ENCODE peak calls at places on chromosomes 6 and 20, in nine cellular contexts. P is A549, O is HepG2, X is stomach, E is breast epithelium, D is prostate gland, K is IMR-90, U is ovary, V is heart left ventricle. T is an unnamed sample. For H3K9me3, the result is how much of the 10 kb centered on the place peaks cover.

GRCh38 chr6:30721198-30722024 is 1.3 kb downstream of the TUBB start:
- DNase-seq in P (no peak), O (peak), X (peak), E (peak), D (peak), K (peak), U (peak), V (peak), T (peak)

GRCh38 chr6:21587925-21588811 is 5.4 kb upstream of the SOX4 start:
- DNase-seq in P (peak), O (peak), X (peak), E (peak), D (peak), K (peak), U (peak), V (peak), T (peak)

GRCh38 chr6:11974089-11974488 is 38.0 kb upstream of the HIVEP1 start:
- DNase-seq in P (no peak), O (no peak), X (no peak), E (no peak), D (no peak), K (peak), U (no peak), V (no peak), T (no peak)

GRCh38 chr6:105135056-105135455 is 44.8 kb downstream of the POPDC3 start:
- DNase-seq in P (peak), O (peak), X (no peak), E (no peak), D (no peak), K (peak), U (no peak), V (peak), T (no peak)

GRCh38 chr6:19802656-19803055 is 34.5 kb upstream of the ID4 start:
- DNase-seq in P (no peak), O (no peak), X (no peak), E (no peak), D (no peak), K (no peak), U (no peak), V (no peak), T (no peak)

GRCh38 chr20:45970646-45971424 is 1.2 kb downstream of the ZNF335 start:
- DNase-seq in P (no peak), O (no peak), X (peak), E (peak), D (no peak), K (peak), U (no peak), V (no peak), T (peak)

GRCh38 chr6:158654960-158655485 is 5.2 kb downstream of the SYTL3 start:
- DNase-seq in P (no peak), O (no peak), X (no peak), E (no peak), D (no peak), K (peak), U (no peak), V (no peak), T (no peak)

GRCh38 chr6:135640449-135641111 is 143.0 kb upstream of the AHI1 start:
- DNase-seq in P (no peak), O (no peak), X (no peak), E (no peak), D (no peak), K (peak), U (no peak), V (no peak), T (no peak)

GRCh38 chr6:16049178-16049577 is 79.7 kb upstream of the MYLIP start:
- DNase-seq in P (no peak), O (no peak), X (no peak), E (no peak), D (no peak), K (no peak), U (no peak), V (no peak), T (no peak)

GRCh38 chr6:46909371-46909770 is 12.4 kb downstream of the ADGRF5 start:
- DNase-seq in P (no peak), O (no peak), X (no peak), E (no peak), D (no peak), K (no peak), U (no peak), V (no peak), T (no peak)

GRCh38 chr20:7657569-7657968 is 282.7 kb downstream of the HAO1 start:
- DNase-seq in P (no peak), O (no peak), X (no peak), E (no peak), D (no peak), K (no peak), U (no peak), V (no peak), T (no peak)

GRCh38 chr6:69758214-69758613 is 38.6 kb downstream of the LMBRD1 start:
- DNase-seq in P (no peak), O (no peak), X (no peak), E (no peak), D (no peak), K (no peak), U (no peak), V (no peak), T (no peak)

GRCh38 chr6:122322824-122323223 is 76.6 kb upstream of the HSF2 start:
- DNase-seq in P (no peak), O (no peak), X (no peak), E (no peak), D (no peak), K (peak), U (no peak), V (no peak), T (no peak)

GRCh38 chr6:108565091-108565766 is 4.5 kb downstream of the FOXO3 start:
- DNase-seq in P (no peak), O (no peak), X (no peak), E (no peak), D (no peak), K (no peak), U (no peak), V (no peak), T (no peak)

GRCh38 chr6:90478789-90479602 is 107.9 kb downstream of the MAP3K7 start:
- DNase-seq in P (peak), O (peak), X (peak), E (peak), D (peak), K (peak), U (peak), V (peak), T (peak)

GRCh38 chr6:153625089-153625488 is 414.0 kb upstream of the OPRM1 start:
- DNase-seq in P (no peak), O (no peak), X (no peak), E (no peak), D (no peak), K (no peak), U (no peak), V (no peak), T (peak)

GRCh38 chr6:141242957-141243356 is 889.8 kb upstream of the GJE1 start:
- DNase-seq in P (no peak), O (no peak), X (no peak), E (no peak), D (no peak), K (no peak), U (no peak), V (no peak), T (no peak)

GRCh38 chr20:19654906-19655305 is 103.2 kb upstream of the RIN2 start:
- DNase-seq in P (no peak), O (no peak), X (no peak), E (no peak), D (no peak), K (no peak), U (no peak), V (no peak), T (no peak)

GRCh38 chr6:68967549-68968300 is 332.6 kb downstream of the ADGRB3 start:
- DNase-seq in P (peak), O (peak), X (peak), E (peak), D (peak), K (peak), U (peak), V (peak), T (peak)

GRCh38 chr6:127518710-127519468 is at the start of gene MTCL3:
- DNase-seq in P (peak), O (no peak), X (no peak), E (no peak), D (no peak), K (peak), U (no peak), V (no peak), T (no peak)

GRCh38 chr6:33991610-33992009 is 154.3 kb downstream of the GRM4 start:
- DNase-seq in P (no peak), O (no peak), X (no peak), E (no peak), D (no peak), K (no peak), U (no peak), V (no peak), T (no peak)

GRCh38 chr6:139605350-139605749 is 230.9 kb upstream of the CITED2 start:
- DNase-seq in P (no peak), O (no peak), X (no peak), E (no peak), D (no peak), K (peak), U (no peak), V (no peak), T (no peak)

GRCh38 chr6:45608252-45608911 is 230.6 kb upstream of the SUPT3H start:
- DNase-seq in P (no peak), O (no peak), X (no peak), E (no peak), D (no peak), K (peak), U (no peak), V (no peak), T (no peak)

GRCh38 chr20:14219801-14220461 is 117.5 kb downstream of the FLRT3 start:
- DNase-seq in P (peak), O (no peak), X (no peak), E (no peak), D (no peak), K (no peak), U (no peak), V (peak), T (no peak)

GRCh38 chr20:37841991-37842390 is 60.9 kb upstream of the VSTM2L start:
- DNase-seq in P (no peak), O (no peak), X (no peak), E (no peak), D (no peak), K (no peak), U (no peak), V (no peak), T (no peak)

GRCh38 chr6:1424306-1424927 is 35.0 kb downstream of the FOXF2 start:
- DNase-seq in P (peak), O (peak), X (peak), E (no peak), D (peak), K (peak), U (no peak), V (no peak), T (peak)

GRCh38 chr6:166419268-166419667 is 36.5 kb upstream of the MPC1 start:
- DNase-seq in P (no peak), O (no peak), X (no peak), E (no peak), D (no peak), K (peak), U (peak), V (no peak), T (no peak)

GRCh38 chr6:158926429-158926828 is 73.6 kb downstream of the RSPH3 start:
- DNase-seq in P (no peak), O (peak), X (no peak), E (no peak), D (no peak), K (peak), U (no peak), V (no peak), T (no peak)

GRCh38 chr20:44586289-44586911 is 4.0 kb downstream of the PKIG start:
- DNase-seq in P (no peak), O (no peak), X (no peak), E (no peak), D (no peak), K (no peak), U (no peak), V (no peak), T (no peak)

GRCh38 chr6:41341580-41341979 is 6.2 kb downstream of the NCR2 start:
- DNase-seq in P (no peak), O (no peak), X (no peak), E (no peak), D (no peak), K (no peak), U (no peak), V (no peak), T (no peak)

GRCh38 chr6:10194816-10195639 is 219.8 kb downstream of the TFAP2A start:
- DNase-seq in P (no peak), O (no peak), X (no peak), E (no peak), D (no peak), K (no peak), U (no peak), V (no peak), T (no peak)

GRCh38 chr20:62159835-62160234 is 16.3 kb downstream of the SS18L1 start:
- DNase-seq in P (no peak), O (no peak), X (no peak), E (no peak), D (no peak), K (peak), U (no peak), V (no peak), T (no peak)

GRCh38 chr20:58852559-58853271 is at the start of gene GNAS:
- DNase-seq in P (peak), O (peak), X (no peak), E (no peak), D (peak), K (peak), U (peak), V (peak), T (peak)

GRCh38 chr6:111888928-111889696 is 15.9 kb upstream of the FYN start:
- DNase-seq in P (no peak), O (no peak), X (no peak), E (no peak), D (no peak), K (peak), U (peak), V (no peak), T (peak)

GRCh38 chr6:40427196-40427595 is 160.0 kb downstream of the LRFN2 start:
- DNase-seq in P (no peak), O (no peak), X (peak), E (no peak), D (peak), K (no peak), U (no peak), V (no peak), T (no peak)

GRCh38 chr20:41173161-41173721 is 35.9 kb downstream of the PLCG1 start:
- DNase-seq in P (peak), O (peak), X (peak), E (peak), D (peak), K (peak), U (peak), V (peak), T (peak)

GRCh38 chr6:27358786-27359185 is 29.8 kb upstream of the ZNF391 start:
- DNase-seq in P (no peak), O (no peak), X (no peak), E (no peak), D (no peak), K (no peak), U (no peak), V (no peak), T (no peak)
- H3K9me3 ChIP-seq in P (under half), O (under half), X (half or more), E (under half), D (under half), K (under half), U (under half), V (under half), T (under half)

GRCh38 chr20:36462440-36463211 is 78.7 kb upstream of the MYL9 start:
- DNase-seq in P (no peak), O (no peak), X (peak), E (no peak), D (peak), K (peak), U (peak), V (peak), T (peak)
- TF ChIP-seq POLR2A in P (peak), O (no peak), X (no peak), E (no peak), D (no peak), K (peak), U (peak), V (no peak), T (no peak)

DNA sequence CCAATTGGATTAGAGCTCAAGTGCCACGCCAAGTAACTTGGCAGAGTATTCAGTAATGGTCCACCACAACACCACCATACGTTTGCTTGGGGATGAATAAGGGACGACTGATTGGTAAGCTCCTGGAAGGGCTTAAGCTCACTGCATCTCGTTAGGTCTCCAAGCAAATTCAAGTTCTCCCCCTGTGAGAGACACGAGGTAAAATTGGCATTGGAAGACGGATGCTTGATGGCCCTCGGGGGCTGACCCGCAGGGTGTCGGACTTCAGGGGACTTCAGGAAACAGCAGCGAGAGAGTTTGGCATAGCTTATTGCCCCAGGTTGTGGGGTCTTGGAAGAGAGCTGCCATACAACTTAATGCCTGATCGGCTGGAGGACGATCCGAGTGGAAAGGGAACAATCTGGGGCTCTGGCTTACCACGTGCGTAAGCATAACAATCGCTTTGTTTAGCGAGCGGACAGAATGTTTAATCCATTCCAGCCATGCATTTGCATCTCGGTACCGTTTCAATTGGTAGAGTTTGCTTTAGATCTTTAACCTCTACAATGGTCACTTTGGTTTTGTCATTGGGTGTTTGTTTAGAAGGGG is 4.8 kb upstream of the ZNFX1 start:
- DNase-seq in P (no peak), O (no peak), X (no peak), E (no peak), D (no peak), K (no peak), U (no peak), V (no peak), T (no peak)
- H3K9me3 ChIP-seq in P (under half), O (under half), X (half or more), E (under half), D (under half), K (under half), U (under half), V (under half), T (under half)

GRCh38 chr6:8017705-8018104 is 46.5 kb downstream of the BLOC1S5 start:
- DNase-seq in P (no peak), O (no peak), X (no peak), E (no peak), D (no peak), K (no peak), U (no peak), V (no peak), T (no peak)
- TF ChIP-seq POLR2A in P (no peak), O (no peak), X (no peak), E (no peak), D (no peak), K (no peak), U (no peak), V (no peak), T (no peak)

GRCh38 chr6:170128811-170129681 is 161.8 kb downstream of the DLL1 start:
- DNase-seq in P (no peak), O (no peak), X (peak), E (peak), D (no peak), K (no peak), U (peak), V (no peak), T (peak)
- H3K9me3 ChIP-seq in P (under half), O (under half), X (under half), E (under half), D (under half), K (under half), U (under half), V (under half), T (under half)

DNA sequence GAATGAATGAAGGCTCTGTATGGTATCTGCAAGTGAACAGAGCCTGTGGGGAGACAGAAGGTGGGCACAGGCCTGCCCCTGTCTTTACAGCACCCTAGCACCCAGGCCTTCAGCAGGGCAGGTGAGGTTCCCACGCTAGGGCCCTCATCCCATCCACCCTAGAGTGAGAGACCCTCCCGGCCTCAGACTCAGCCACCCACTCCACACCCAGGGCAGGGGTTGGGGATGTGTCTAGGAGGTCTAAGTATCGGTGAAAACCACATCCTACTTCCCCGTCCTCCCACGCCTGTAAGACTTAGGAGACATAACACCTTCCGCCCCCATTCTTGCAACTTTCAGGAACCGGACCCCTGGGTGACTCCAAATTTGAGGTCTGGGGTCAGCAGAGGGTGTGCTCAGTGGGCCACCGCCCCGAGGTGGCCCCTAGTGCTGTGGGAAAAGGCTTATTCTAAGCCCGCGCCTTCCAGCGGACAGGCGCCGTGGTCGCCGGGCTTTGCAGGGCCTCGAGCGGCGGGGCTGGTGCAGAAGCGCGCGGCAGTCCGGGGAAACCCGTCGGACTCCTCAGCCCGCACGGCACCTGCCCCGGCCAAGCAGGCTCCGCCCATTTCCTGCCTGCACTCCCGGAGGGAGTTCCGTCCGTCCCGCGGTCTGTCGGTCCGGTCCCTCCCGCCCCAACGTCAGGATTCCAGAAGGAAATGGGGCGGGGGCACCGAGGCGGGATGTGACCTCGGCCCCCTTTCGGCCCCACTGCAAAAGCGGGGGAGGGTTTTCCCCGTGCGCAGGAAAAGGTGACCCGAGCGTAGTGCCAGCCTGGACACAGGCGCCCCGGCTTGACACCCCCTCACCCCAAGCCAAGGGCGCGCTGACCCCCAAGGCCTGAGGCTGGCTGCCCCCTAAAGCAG is 872 bp downstream of the SAMD10 start:
- DNase-seq in P (no peak), O (peak), X (peak), E (peak), D (peak), K (peak), U (peak), V (peak), T (peak)
- TF ChIP-seq POLR2A in P (no peak), O (no peak), X (no peak), E (no peak), D (no peak), K (no peak), U (no peak), V (no peak), T (no peak)

GRCh38 chr6:169162249-169162967 is 91.2 kb downstream of the THBS2 start:
- DNase-seq in P (no peak), O (no peak), X (peak), E (peak), D (no peak), K (no peak), U (peak), V (no peak), T (no peak)

GRCh38 chr6:169160091-169160854 is 93.4 kb downstream of the THBS2 start:
- DNase-seq in P (no peak), O (no peak), X (no peak), E (no peak), D (no peak), K (no peak), U (peak), V (no peak), T (no peak)

GRCh38 chr6:169161572-169162167 is 92.0 kb downstream of the THBS2 start:
- DNase-seq in P (no peak), O (no peak), X (no peak), E (peak), D (no peak), K (peak), U (no peak), V (no peak), T (no peak)

GRCh38 chr6:169159331-169159730 is 94.3 kb downstream of the THBS2 start:
- DNase-seq in P (no peak), O (no peak), X (no peak), E (no peak), D (no peak), K (no peak), U (peak), V (no peak), T (no peak)

GRCh38 chr6:169160855-169161560 is 92.6 kb downstream of the THBS2 start:
- DNase-seq in P (no peak), O (no peak), X (no peak), E (peak), D (no peak), K (no peak), U (peak), V (no peak), T (no peak)
- H3K9me3 ChIP-seq in P (under half), O (under half), X (under half), E (under half), D (under half), K (under half), U (under half), V (under half), T (under half)